ENCODE peak calls at places on chromosomes 6 and 20, in seven cellular contexts. J is COR-L47; S is endothelial cell; X is activated naive CD4-positive, alpha-beta T cell treated with anti-CD3 and anti-CD28 coated beads, Interleukin-2, amount 10 ng/mL, durations not matched to agents 7 days and 5 days; N is fibroblast of pulmonary artery; M is glutamatergic neuron; O is stimulated activated naive CD8-positive, alpha-beta T cell treated with anti-CD3 and anti-CD28 coated beads, Interleukin-15, Interleukin-2, amounts not matched to agents 100 U/mL and 50 U/mL, for 24 hours. L is an unnamed sample.

GRCh38 chr20:60105404-60105803 is 147.2 kb downstream of the CDH26 start:
- DNase-seq in O (no peak), N (no peak), M (no peak), J (no peak), X (no peak), S (no peak), L (no peak)

GRCh38 chr6:45900808-45901752 is 114.6 kb downstream of the CLIC5 start:
- DNase-seq in M (no peak), N (no peak), O (no peak), S (no peak), X (no peak), J (no peak), L (no peak)

GRCh38 chr6:77072694-77073409 is 390.4 kb downstream of the HTR1B start:
- DNase-seq in N (no peak), M (no peak), J (no peak), O (no peak), S (no peak), X (no peak), L (no peak)

GRCh38 chr6:136923116-136923953 is 1.2 kb downstream of the SLC35D3 start:
- DNase-seq in X (peak; percentile 33), S (no peak), O (peak; percentile 33), J (no peak), M (peak; percentile 40), N (no peak), L (no peak)

GRCh38 chr6:18823782-18824386 is 436.7 kb downstream of the RNF144B start:
- DNase-seq in O (peak; percentile 66), S (peak; percentile 48), M (peak; percentile 75), J (peak; percentile 29), N (peak; percentile 26), X (peak; percentile 48), L (peak; percentile 73)

GRCh38 chr6:126983779-126984178 is 134.7 kb upstream of the RSPO3 start:
- DNase-seq in J (no peak), N (no peak), S (no peak), X (no peak), O (no peak), M (no peak), L (no peak)

GRCh38 chr6:71879016-71879415 is 7.3 kb upstream of the RIMS1 start:
- DNase-seq in O (no peak), N (no peak), M (no peak), J (no peak), X (no peak), S (no peak), L (no peak)

GRCh38 chr6:128713461-128713860 is 169.5 kb upstream of the LAMA2 start:
- DNase-seq in O (no peak), J (no peak), S (no peak), M (no peak), N (peak; percentile 11), X (no peak), L (no peak)

GRCh38 chr6:169048806-169049205 is 204.8 kb downstream of the THBS2 start:
- DNase-seq in N (no peak), J (no peak), M (no peak), O (no peak), X (no peak), S (no peak), L (no peak)

GRCh38 chr6:157885211-157885788 is 62.3 kb downstream of the SNX9 start:
- DNase-seq in O (peak; percentile 55), X (peak; percentile 77), M (no peak), J (no peak), N (no peak), S (no peak), L (no peak)

GRCh38 chr20:768426-768978 is at the start of gene SLC52A3:
- DNase-seq in N (no peak), J (peak; percentile 14), M (peak; percentile 38), X (peak; percentile 22), S (peak; percentile 56), O (peak; percentile 14), L (peak; percentile 97)

GRCh38 chr6:52388790-52389189 is 26.8 kb downstream of the PAQR8 start:
- DNase-seq in O (no peak), J (no peak), M (no peak), X (no peak), S (no peak), N (no peak), L (no peak)

GRCh38 chr20:60803335-60804070 is 448.6 kb upstream of the CDH4 start:
- DNase-seq in S (no peak), O (no peak), J (no peak), X (no peak), N (no peak), M (no peak), L (no peak)

GRCh38 chr6:135921176-135921575 is 69.7 kb downstream of the PDE7B start:
- DNase-seq in X (no peak), M (no peak), J (no peak), N (peak; percentile 46), O (no peak), S (no peak), L (no peak)

GRCh38 chr20:49893242-49894072 is 21.9 kb downstream of the SPATA2 start:
- DNase-seq in M (no peak), O (peak; percentile 69), N (no peak), J (no peak), S (no peak), X (no peak), L (no peak)

GRCh38 chr6:43096451-43097097 is 20.5 kb downstream of the PTK7 start:
- DNase-seq in S (no peak), N (peak; percentile 73), M (no peak), J (no peak), X (no peak), O (no peak), L (peak; percentile 64)

GRCh38 chr20:47586648-47587306 is 85.1 kb downstream of the NCOA3 start:
- DNase-seq in N (peak; percentile 65), X (no peak), S (no peak), O (no peak), M (no peak), J (no peak), L (no peak)

L was measured in T47D.